ENCODE peak calls at places on chromosome 18, in four cellular contexts. C is GM12865, D is brain microvascular endothelial cell, A is non-pigmented ciliary epithelial cell. V is an unnamed sample.

GRCh38 chr18:60668583-60668982 is 296.0 kb upstream of the MC4R start:
- DNase-seq in A (no peak), C (no peak), D (no peak), V (no peak)

GRCh38 chr18:77495982-77496690 is 246.5 kb downstream of the GALR1 start:
- DNase-seq in D (no peak), C (peak), A (no peak), V (no peak)

GRCh38 chr18:79382681-79383387 is 12.9 kb upstream of the NFATC1 start:
- DNase-seq in C (no peak), A (no peak), D (no peak), V (no peak)

GRCh38 chr18:44786697-44787096 is 106.0 kb downstream of the SETBP1 start:
- DNase-seq in C (peak), A (no peak), D (no peak), V (no peak)

GRCh38 chr18:46343940-46344372 is 239.8 kb downstream of the HAUS1 start:
- DNase-seq in D (no peak), A (no peak), C (peak), V (peak)

GRCh38 chr18:44896817-44897216 is 216.1 kb downstream of the SETBP1 start:
- DNase-seq in C (no peak), D (no peak), A (no peak), V (no peak)

GRCh38 chr18:70221911-70222278 is 16.4 kb upstream of the RTTN start:
- DNase-seq in C (no peak), D (no peak), A (no peak), V (no peak)

GRCh38 chr18:50410894-50411293 is 36.0 kb downstream of the SKA1 start:
- DNase-seq in D (peak), C (no peak), A (peak), V (no peak)

GRCh38 chr18:46736136-46736535 is 20.7 kb downstream of the ST8SIA5 start:
- DNase-seq in A (no peak), D (no peak), C (no peak), V (no peak)

GRCh38 chr18:79883461-79884295 is 67.8 kb downstream of the SLC66A2 start:
- DNase-seq in D (no peak), C (no peak), A (no peak), V (no peak)

GRCh38 chr18:11148655-11149440 is 521 bp downstream of the PIEZO2 start:
- DNase-seq in A (no peak), D (no peak), C (no peak), V (no peak)

GRCh38 chr18:49849331-49850217 is 36.2 kb upstream of the ACAA2 start:
- DNase-seq in A (peak), D (peak), C (no peak), V (no peak)

GRCh38 chr18:43965691-43966090 is 688.4 kb upstream of the SYT4 start:
- DNase-seq in C (no peak), D (no peak), A (no peak), V (no peak)

V was measured in OCI-LY7.